ENCODE peak calls at places on chromosomes 4 and X, in ten cellular contexts. U is CD4-positive, CD25-positive, alpha-beta regulatory T cell; Y is PC-9; V is CD4-positive, alpha-beta memory T cell; G is IMR-90; K is heart right ventricle; O is left ventricle myocardium inferior; J is sigmoid colon; M is stomach; B is cardiac muscle cell. X is an unnamed sample.
A peak's percentile ranks its signal among the peaks of the same experiment; 100 is the strongest.

GRCh38 chrX:121336831-121337421 is 289.5 kb downstream of the GLUD2 start:
- DNase-seq in M (no peak), U (no peak), G (no peak), J (no peak), Y (peak; percentile 82), B (no peak), V (no peak), O (no peak), K (no peak), X (no peak)

GRCh38 chrX:20118065-20118824 is 1.5 kb upstream of the MAP7D2 start:
- DNase-seq in B (no peak), O (no peak), M (peak; percentile 60), U (no peak), Y (peak; percentile 54), J (no peak), V (no peak), G (no peak), K (no peak), X (no peak)

GRCh38 chr4:139901516-139902327 is 236.1 kb downstream of the MGST2 start:
- DNase-seq in J (no peak), M (no peak), K (no peak), Y (no peak), V (no peak), G (peak; percentile 44), O (no peak), B (no peak), U (no peak), X (peak; percentile 15)

GRCh38 chr4:108311313-108311712 is 142.6 kb upstream of the LEF1 start:
- DNase-seq in G (no peak), V (no peak), Y (no peak), M (no peak), U (no peak), K (no peak), O (no peak), B (no peak), J (no peak), X (no peak)

GRCh38 chrX:39650883-39651282 is 446.9 kb downstream of the BCOR start:
- DNase-seq in K (no peak), J (no peak), M (no peak), U (no peak), Y (no peak), B (no peak), G (no peak), O (no peak), V (no peak), X (no peak)

GRCh38 chrX:146278381-146278780 is 460.8 kb downstream of the SLITRK2 start:
- DNase-seq in M (no peak), B (no peak), K (no peak), V (no peak), U (no peak), O (no peak), G (no peak), Y (no peak), J (no peak), X (no peak)

GRCh38 chrX:104921606-104922205 is 298.8 kb downstream of the TEX13A start:
- DNase-seq in B (no peak), V (no peak), O (peak; percentile 8), U (no peak), M (no peak), K (no peak), Y (no peak), G (no peak), J (peak; percentile 57), X (no peak)

GRCh38 chrX:66602381-66602938 is 36.4 kb downstream of the EDA2R start:
- DNase-seq in Y (no peak), G (no peak), O (no peak), M (no peak), J (no peak), V (no peak), B (no peak), K (no peak), U (no peak), X (peak; percentile 3)

DNA sequence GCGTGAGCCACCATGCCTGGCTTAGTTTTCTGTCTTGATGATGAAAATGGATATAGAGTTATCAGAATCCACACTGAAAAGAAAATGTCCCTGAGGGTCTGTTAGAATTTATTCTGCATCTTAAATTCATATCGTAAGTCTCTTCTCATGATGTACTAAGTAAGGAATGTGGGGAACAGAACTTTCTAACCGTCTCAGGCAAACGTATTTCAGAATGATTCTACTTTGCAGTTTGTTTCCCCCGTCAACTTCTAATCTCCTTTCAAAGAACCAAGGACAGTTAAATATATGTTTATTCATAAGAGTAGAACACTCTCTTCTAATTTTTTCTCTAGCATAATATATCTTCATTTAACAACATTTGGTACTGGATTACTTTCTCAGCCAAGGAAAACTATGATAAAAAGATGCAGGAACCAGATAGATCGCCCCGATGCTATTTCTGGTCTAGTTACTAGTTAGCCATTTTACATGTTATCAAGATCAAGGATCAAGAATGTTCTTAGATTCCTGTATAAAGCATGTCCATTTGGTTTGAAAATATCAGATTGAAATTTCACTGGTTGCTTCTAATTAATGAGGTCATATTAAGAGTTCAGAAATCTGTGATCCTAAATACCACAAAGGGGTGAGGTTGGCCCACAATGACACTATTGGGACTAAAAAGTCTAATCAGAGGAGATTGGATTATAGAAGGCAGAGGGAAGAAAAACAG is 49.5 kb downstream of the METTL14 start:
- DNase-seq in Y (no peak), J (no peak), V (no peak), K (no peak), O (no peak), M (no peak), G (no peak), B (no peak), U (no peak), X (no peak)
- H3K27ac ChIP-seq in Y (no peak overlapping the region), J (no peak overlapping the region), V (no peak overlapping the region), K (no peak overlapping the region), O (no peak overlapping the region), M (no peak overlapping the region), G (no peak overlapping the region), B (no peak overlapping the region), U (no peak overlapping the region), X (no peak overlapping the region)

GRCh38 chr4:151455212-151455611 is 46.2 kb downstream of the FHIP1A start:
- DNase-seq in K (no peak), G (no peak), V (no peak), B (no peak), J (no peak), O (no peak), U (no peak), M (no peak), Y (no peak), X (no peak)

GRCh38 chr4:151459380-151459779 is 50.4 kb downstream of the FHIP1A start:
- DNase-seq in U (no peak), Y (peak; percentile 61), M (no peak), K (no peak), G (no peak), B (no peak), O (no peak), V (no peak), J (no peak), X (no peak)

GRCh38 chr4:151460434-151460833 is 51.5 kb downstream of the FHIP1A start:
- DNase-seq in O (no peak), M (no peak), U (no peak), K (no peak), V (no peak), Y (no peak), B (no peak), G (no peak), J (no peak), X (no peak)

GRCh38 chr4:151454513-151454912 is 45.5 kb downstream of the FHIP1A start:
- DNase-seq in K (no peak), J (no peak), Y (no peak), M (no peak), B (no peak), O (no peak), G (no peak), U (no peak), V (no peak), X (no peak)

GRCh38 chr4:151458148-151458547 is 49.2 kb downstream of the FHIP1A start:
- DNase-seq in J (no peak), G (no peak), B (no peak), M (no peak), Y (no peak), V (no peak), O (no peak), K (no peak), U (no peak), X (no peak)
- H3K4me1 ChIP-seq in J (no peaks in the 10 kb centered on the region), G (no peaks in the 10 kb centered on the region), B (peaks cover 18% of the 10 kb centered on the region), M (no peaks in the 10 kb centered on the region), Y (peaks cover 20% of the 10 kb centered on the region), V (no peaks in the 10 kb centered on the region), O (peaks cover 21% of the 10 kb centered on the region), K (no peaks in the 10 kb centered on the region), U (no peaks in the 10 kb centered on the region), X (no peaks in the 10 kb centered on the region)

GRCh38 chrX:47976254-47977151 is 27.3 kb downstream of the ZNF182 start:
- DNase-seq in K (no peak), G (no peak), O (no peak), M (no peak), V (no peak), Y (no peak), U (no peak), B (no peak), J (no peak), X (no peak)
- H3K9me3 ChIP-seq in K (peaks cover 47% of the 10 kb centered on the region), G (peaks cover 61% of the 10 kb centered on the region), O (peaks cover 72% of the 10 kb centered on the region), M (no peaks in the 10 kb centered on the region), V (peaks cover 35% of the 10 kb centered on the region), Y (no peaks in the 10 kb centered on the region), U (peaks cover 77% of the 10 kb centered on the region), B (peaks cover 7% of the 10 kb centered on the region), J (peaks cover 21% of the 10 kb centered on the region), X (no peaks in the 10 kb centered on the region)

GRCh38 chrX:24005867-24006266 is 21.1 kb downstream of the KLHL15 start:
- DNase-seq in O (no peak), M (no peak), Y (no peak), V (no peak), U (no peak), J (no peak), G (no peak), B (no peak), K (no peak), X (no peak)
- H3K27ac ChIP-seq in O (no peak overlapping the region), M (no peak overlapping the region), Y (no peak overlapping the region), V (no peak overlapping the region), U (no peak overlapping the region), J (no peak overlapping the region), G (no peak overlapping the region), B (peak overlapping the region; percentile 42), K (no peak overlapping the region), X (no peak overlapping the region)

DNA sequence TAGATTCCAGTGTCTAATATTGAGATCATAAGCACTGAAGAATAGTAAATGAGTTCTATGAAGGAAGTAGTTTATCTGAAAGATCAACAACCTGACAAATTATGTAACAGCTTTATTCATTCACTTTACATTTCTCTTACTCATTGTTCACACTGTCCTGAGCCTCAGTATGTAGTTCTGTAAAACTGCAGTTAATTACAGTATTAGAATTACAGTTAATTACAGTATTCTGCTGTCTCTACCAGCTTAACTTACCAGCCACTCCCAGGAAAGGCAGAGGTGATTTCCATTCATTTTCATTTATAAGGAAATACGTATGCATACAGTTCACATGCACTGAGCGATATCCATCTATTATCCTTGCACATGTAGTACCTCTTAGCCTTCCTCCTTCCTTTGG is 32.8 kb downstream of the NFKB1 start:
- DNase-seq in Y (no peak), U (no peak), O (no peak), B (no peak), G (no peak), M (no peak), J (no peak), K (no peak), V (no peak), X (no peak)
- H3K4me1 ChIP-seq in Y (no peaks in the 10 kb centered on the region), U (peaks cover 18% of the 10 kb centered on the region), O (peaks cover 5% of the 10 kb centered on the region), B (peaks cover 4% of the 10 kb centered on the region), G (peaks cover 3% of the 10 kb centered on the region), M (no peaks in the 10 kb centered on the region), J (no peaks in the 10 kb centered on the region), K (peaks cover 2% of the 10 kb centered on the region), V (peaks cover 58% of the 10 kb centered on the region), X (peaks cover 90% of the 10 kb centered on the region)